ENCODE peak calls at places on chromosome 2, in six cellular contexts. One of them, this sample, is unnamed.

GRCh38 chr2:137659616-137660015 is 304.7 kb upstream of the HNMT start:
- DNase-seq in endothelial cell of umbilical vein: no peak
- DNase-seq in gastrocnemius medialis: no peak
- DNase-seq in A549: no peak
- DNase-seq in body of pancreas: no peak
- DNase-seq in uterus: no peak
- DNase-seq in this sample: no peak

GRCh38 chr2:126704434-126705165 is 48.6 kb downstream of the GYPC start:
- DNase-seq in gastrocnemius medialis: no peak
- DNase-seq in uterus: no peak
- DNase-seq in body of pancreas: peak; percentile 39
- DNase-seq in A549: no peak
- DNase-seq in endothelial cell of umbilical vein: no peak
- DNase-seq in this sample: no peak

GRCh38 chr2:39413063-39413722 is 23.9 kb downstream of the MAP4K3 start:
- DNase-seq in endothelial cell of umbilical vein: no peak
- DNase-seq in gastrocnemius medialis: no peak
- DNase-seq in uterus: no peak
- DNase-seq in body of pancreas: no peak
- DNase-seq in A549: no peak
- DNase-seq in this sample: no peak

GRCh38 chr2:100067796-100068195 is 74.6 kb downstream of the AFF3 start:
- DNase-seq in gastrocnemius medialis: no peak
- DNase-seq in endothelial cell of umbilical vein: no peak
- DNase-seq in uterus: no peak
- DNase-seq in A549: no peak
- DNase-seq in body of pancreas: peak; percentile 73
- DNase-seq in this sample: no peak

GRCh38 chr2:55245411-55245810 is 12.9 kb downstream of the RPS27A start:
- DNase-seq in A549: no peak
- DNase-seq in gastrocnemius medialis: no peak
- DNase-seq in uterus: no peak
- DNase-seq in endothelial cell of umbilical vein: no peak
- DNase-seq in body of pancreas: no peak
- DNase-seq in this sample: no peak

GRCh38 chr2:37168217-37168981 is 11.6 kb upstream of the EIF2AK2 start:
- DNase-seq in endothelial cell of umbilical vein: peak; percentile 56
- DNase-seq in body of pancreas: peak; percentile 40
- DNase-seq in gastrocnemius medialis: no peak
- DNase-seq in A549: peak; percentile 78
- DNase-seq in uterus: no peak
- DNase-seq in this sample: peak; percentile 43

GRCh38 chr2:33518929-33519328 is 42.5 kb downstream of the RASGRP3 start:
- DNase-seq in body of pancreas: no peak
- DNase-seq in uterus: no peak
- DNase-seq in gastrocnemius medialis: no peak
- DNase-seq in endothelial cell of umbilical vein: no peak
- DNase-seq in A549: no peak
- DNase-seq in this sample: no peak

GRCh38 chr2:71892896-71893295 is 254.8 kb downstream of the CYP26B1 start:
- DNase-seq in body of pancreas: no peak
- DNase-seq in A549: no peak
- DNase-seq in uterus: no peak
- DNase-seq in gastrocnemius medialis: no peak
- DNase-seq in endothelial cell of umbilical vein: no peak
- DNase-seq in this sample: no peak

GRCh38 chr2:197256771-197257170 is 53.8 kb downstream of the ANKRD44 start:
- DNase-seq in A549: no peak
- DNase-seq in endothelial cell of umbilical vein: no peak
- DNase-seq in body of pancreas: no peak
- DNase-seq in gastrocnemius medialis: no peak
- DNase-seq in uterus: no peak
- DNase-seq in this sample: no peak

GRCh38 chr2:238053195-238053776 is 7.5 kb upstream of the SCLY start:
- DNase-seq in A549: no peak
- DNase-seq in uterus: no peak
- DNase-seq in body of pancreas: no peak
- DNase-seq in gastrocnemius medialis: no peak
- DNase-seq in endothelial cell of umbilical vein: no peak
- DNase-seq in this sample: peak; percentile 61

GRCh38 chr2:95278051-95278471 is 3.8 kb downstream of the PROM2 start:
- DNase-seq in endothelial cell of umbilical vein: no peak
- DNase-seq in gastrocnemius medialis: no peak
- DNase-seq in A549: no peak
- DNase-seq in uterus: no peak
- DNase-seq in body of pancreas: no peak
- DNase-seq in this sample: peak; percentile 10

GRCh38 chr2:218430721-218431120 is 11.8 kb downstream of the VIL1 start:
- DNase-seq in uterus: no peak
- DNase-seq in endothelial cell of umbilical vein: no peak
- DNase-seq in A549: no peak
- DNase-seq in body of pancreas: no peak
- DNase-seq in gastrocnemius medialis: no peak
- DNase-seq in this sample: no peak

GRCh38 chr2:12817870-12818269 is 101.1 kb downstream of the TRIB2 start:
- DNase-seq in gastrocnemius medialis: no peak
- DNase-seq in body of pancreas: no peak
- DNase-seq in uterus: no peak
- DNase-seq in endothelial cell of umbilical vein: no peak
- DNase-seq in A549: no peak
- DNase-seq in this sample: no peak

GRCh38 chr2:7118606-7119503 is 201.6 kb downstream of the RNF144A start:
- DNase-seq in body of pancreas: peak; percentile 23
- DNase-seq in endothelial cell of umbilical vein: no peak
- DNase-seq in gastrocnemius medialis: no peak
- DNase-seq in uterus: peak; percentile 22
- DNase-seq in A549: peak; percentile 36
- DNase-seq in this sample: no peak

GRCh38 chr2:218964041-218964771 is 4.7 kb downstream of the CDK5R2 start:
- DNase-seq in gastrocnemius medialis: no peak
- DNase-seq in endothelial cell of umbilical vein: no peak
- DNase-seq in body of pancreas: no peak
- DNase-seq in uterus: no peak
- DNase-seq in A549: no peak
- DNase-seq in this sample: no peak

GRCh38 chr2:63058149-63058741 is 7.6 kb downstream of the OTX1 start:
- DNase-seq in endothelial cell of umbilical vein: peak; percentile 64
- DNase-seq in body of pancreas: no peak
- DNase-seq in A549: no peak
- DNase-seq in gastrocnemius medialis: no peak
- DNase-seq in uterus: no peak
- DNase-seq in this sample: peak; percentile 36

GRCh38 chr2:68722712-68723111 is 11.9 kb upstream of the ARHGAP25 start:
- DNase-seq in endothelial cell of umbilical vein: no peak
- DNase-seq in body of pancreas: no peak
- DNase-seq in uterus: no peak
- DNase-seq in A549: no peak
- DNase-seq in gastrocnemius medialis: no peak
- DNase-seq in this sample: no peak

GRCh38 chr2:10448208-10448645 is at the start of gene ODC1:
- DNase-seq in uterus: peak; percentile 94
- DNase-seq in A549: peak; percentile 80
- DNase-seq in body of pancreas: peak; percentile 97
- DNase-seq in gastrocnemius medialis: peak; percentile 88
- DNase-seq in endothelial cell of umbilical vein: peak; percentile 83
- DNase-seq in this sample: peak; percentile 95
- TF ChIP-seq POLR2A in uterus: peak; percentile 69
- TF ChIP-seq POLR2A in A549: peak; percentile 59
- TF ChIP-seq POLR2A in body of pancreas: peak; percentile 74
- TF ChIP-seq POLR2A in gastrocnemius medialis: peak; percentile 83
- TF ChIP-seq POLR2A in endothelial cell of umbilical vein: peak; percentile 64
- TF ChIP-seq POLR2A in this sample: peak; percentile 66

GRCh38 chr2:210171309-210172218 is at the start of gene KANSL1L:
- DNase-seq in uterus: peak; percentile 99
- DNase-seq in body of pancreas: peak; percentile 100
- DNase-seq in A549: peak; percentile 77
- DNase-seq in endothelial cell of umbilical vein: peak; percentile 97
- DNase-seq in gastrocnemius medialis: peak; percentile 98
- DNase-seq in this sample: peak; percentile 98
- TF ChIP-seq POLR2A in uterus: peak; percentile 94
- TF ChIP-seq POLR2A in body of pancreas: peak; percentile 86
- TF ChIP-seq POLR2A in A549: peak; percentile 23
- TF ChIP-seq POLR2A in endothelial cell of umbilical vein: peak; percentile 57
- TF ChIP-seq POLR2A in gastrocnemius medialis: peak; percentile 85
- TF ChIP-seq POLR2A in this sample: peak; percentile 68

GRCh38 chr2:207828361-207829057 is 58.8 kb upstream of the FZD5 start:
- DNase-seq in endothelial cell of umbilical vein: peak; percentile 61
- DNase-seq in uterus: no peak
- DNase-seq in A549: no peak
- DNase-seq in gastrocnemius medialis: no peak
- DNase-seq in body of pancreas: peak; percentile 68
- DNase-seq in this sample: no peak
- TF ChIP-seq POLR2A in endothelial cell of umbilical vein: no peak
- TF ChIP-seq POLR2A in uterus: no peak
- TF ChIP-seq POLR2A in A549: no peak
- TF ChIP-seq POLR2A in gastrocnemius medialis: no peak
- TF ChIP-seq POLR2A in body of pancreas: no peak
- TF ChIP-seq POLR2A in this sample: no peak

DNA sequence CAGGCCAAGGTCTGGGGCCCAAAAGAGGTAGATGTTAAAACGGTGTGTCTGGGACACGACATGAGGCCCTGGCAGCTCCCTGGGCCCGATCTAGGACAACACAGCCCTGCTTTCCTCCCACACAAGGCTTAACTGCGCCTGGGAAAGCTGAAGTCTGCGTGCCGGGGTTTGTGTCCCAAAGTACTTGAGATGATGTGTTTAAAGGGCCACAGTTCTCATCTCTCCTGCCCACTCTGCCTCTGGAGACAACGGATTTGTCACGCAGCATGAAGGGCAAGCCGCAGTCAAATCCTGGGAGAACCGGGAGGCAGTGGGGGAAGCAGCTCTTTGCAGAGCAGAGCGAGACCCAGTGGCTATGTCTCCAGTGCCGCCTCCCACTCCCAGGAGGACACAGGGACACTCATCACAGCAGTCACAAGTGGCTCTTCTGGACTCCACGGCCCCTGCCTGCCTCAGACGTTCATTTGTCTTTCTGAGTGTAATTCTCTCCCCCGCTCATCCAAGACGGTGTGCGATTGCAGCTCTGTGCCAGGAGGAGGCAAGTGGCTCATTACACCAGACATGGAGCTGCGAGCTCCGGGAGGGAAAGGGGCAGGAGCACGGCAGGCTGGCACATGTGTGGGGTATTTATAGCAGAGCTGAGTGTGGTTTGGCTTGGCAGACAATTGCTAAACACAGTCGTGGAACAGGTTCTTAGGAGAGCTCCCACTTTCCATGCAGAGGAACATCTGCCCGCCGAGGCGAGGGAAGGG is 57.7 kb upstream of the SEMA4C start:
- DNase-seq in uterus: peak; percentile 68
- DNase-seq in gastrocnemius medialis: peak; percentile 76
- DNase-seq in body of pancreas: peak; percentile 33
- DNase-seq in endothelial cell of umbilical vein: no peak
- DNase-seq in A549: no peak
- DNase-seq in this sample: no peak
- TF ChIP-seq POLR2A in uterus: peak; percentile 13
- TF ChIP-seq POLR2A in gastrocnemius medialis: no peak
- TF ChIP-seq POLR2A in body of pancreas: no peak
- TF ChIP-seq POLR2A in endothelial cell of umbilical vein: no peak
- TF ChIP-seq POLR2A in A549: no peak
- TF ChIP-seq POLR2A in this sample: no peak

GRCh38 chr2:183035954-183036669 is 2.1 kb downstream of the NCKAP1 start:
- DNase-seq in endothelial cell of umbilical vein: peak; percentile 44
- DNase-seq in A549: no peak
- DNase-seq in body of pancreas: no peak
- DNase-seq in gastrocnemius medialis: no peak
- DNase-seq in uterus: no peak
- DNase-seq in this sample: peak; percentile 11

GRCh38 chr2:183038341-183039300 is at the start of gene NCKAP1:
- DNase-seq in endothelial cell of umbilical vein: peak; percentile 88
- DNase-seq in gastrocnemius medialis: peak; percentile 75
- DNase-seq in A549: peak; percentile 62
- DNase-seq in uterus: peak; percentile 87
- DNase-seq in body of pancreas: peak; percentile 96
- DNase-seq in this sample: peak; percentile 90

GRCh38 chr2:183037281-183037659 is 987 bp downstream of the NCKAP1 start:
- DNase-seq in body of pancreas: no peak
- DNase-seq in uterus: no peak
- DNase-seq in A549: no peak
- DNase-seq in endothelial cell of umbilical vein: peak; percentile 69
- DNase-seq in gastrocnemius medialis: no peak
- DNase-seq in this sample: peak; percentile 45

GRCh38 chr2:183035298-183035953 is 2.8 kb downstream of the NCKAP1 start:
- DNase-seq in body of pancreas: no peak
- DNase-seq in gastrocnemius medialis: no peak
- DNase-seq in A549: no peak
- DNase-seq in endothelial cell of umbilical vein: no peak
- DNase-seq in uterus: no peak
- DNase-seq in this sample: peak; percentile 49

DNA sequence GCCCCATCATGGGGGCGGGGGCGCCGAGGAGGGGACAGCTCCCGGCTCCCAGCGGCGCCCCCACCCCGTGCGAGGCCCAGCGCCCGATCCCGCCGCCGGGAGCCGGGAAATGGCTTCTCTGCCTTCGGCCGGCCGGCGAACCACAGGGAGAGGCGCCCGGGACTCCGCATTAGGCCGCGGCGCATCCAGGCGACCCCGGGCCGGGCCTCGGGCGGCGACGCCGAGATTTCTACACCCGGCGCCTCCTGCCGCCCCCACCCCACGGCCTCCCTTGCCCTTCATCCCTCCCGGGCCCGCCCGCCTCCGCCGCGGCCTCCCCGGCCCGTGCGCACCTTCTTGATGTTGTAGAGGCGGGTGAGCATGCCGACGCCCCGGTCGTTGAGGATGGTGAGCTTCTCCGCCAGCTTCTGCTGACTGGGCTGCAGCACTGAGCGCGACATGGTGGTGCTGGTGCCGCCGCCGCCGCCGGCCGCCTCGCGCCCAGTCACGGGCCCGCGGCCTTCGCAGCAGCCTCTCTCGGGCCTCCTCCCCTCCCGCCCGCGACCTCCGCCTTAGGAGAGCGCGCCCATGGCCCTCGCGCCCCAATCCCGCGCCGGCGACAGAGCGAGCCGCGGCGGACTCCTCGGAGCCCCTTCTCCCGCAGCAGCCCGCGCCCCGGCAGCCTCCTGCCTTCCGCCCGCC is 457 bp downstream of the NCKAP1 start:
- DNase-seq in endothelial cell of umbilical vein: no peak
- DNase-seq in uterus: peak; percentile 53
- DNase-seq in A549: no peak
- DNase-seq in body of pancreas: peak; percentile 58
- DNase-seq in gastrocnemius medialis: peak; percentile 11
- DNase-seq in this sample: peak; percentile 93
- TF ChIP-seq POLR2A in endothelial cell of umbilical vein: no peak
- TF ChIP-seq POLR2A in uterus: no peak
- TF ChIP-seq POLR2A in A549: peak; percentile 47
- TF ChIP-seq POLR2A in body of pancreas: no peak
- TF ChIP-seq POLR2A in gastrocnemius medialis: no peak
- TF ChIP-seq POLR2A in this sample: no peak

This sample was measured in erythroblast.